ENCODE peak calls at places on chromosomes 11 and 22, in ten cellular contexts. S, F, R, W, J, P, U, K, I and G are unnamed samples. For H3K4me1, the result is how much of the 10 kb centered on the place peaks cover.

GRCh38 chr11:34997872-34998548 is 81.6 kb downstream of the PDHX start:
- DNase-seq in S (no peak), K (no peak), R (peak), W (peak), P (no peak), I (no peak), J (no peak), F (no peak), U (no peak), G (no peak)

GRCh38 chr22:35642305-35642741 is 5.9 kb upstream of the APOL6 start:
- DNase-seq in U (peak), F (no peak), S (no peak), R (no peak), I (no peak), J (no peak), K (no peak), W (no peak), P (no peak), G (no peak)

GRCh38 chr22:43205261-43205691 is 18.3 kb upstream of the TTLL12 start:
- DNase-seq in S (no peak), K (no peak), F (no peak), W (no peak), R (no peak), J (no peak), P (no peak), U (no peak), I (no peak), G (no peak)

GRCh38 chr11:119617343-119617713 is 111.7 kb downstream of the NECTIN1 start:
- DNase-seq in J (no peak), P (no peak), S (no peak), W (no peak), K (no peak), F (no peak), I (no peak), R (no peak), U (no peak), G (no peak)

GRCh38 chr22:30251661-30252226 is 5.2 kb upstream of the LIF start:
- DNase-seq in W (peak), K (no peak), J (no peak), S (no peak), R (peak), P (no peak), U (no peak), F (no peak), I (no peak), G (peak)

GRCh38 chr11:64661146-64661545 is 61.9 kb downstream of the NRXN2 start:
- DNase-seq in R (peak), K (no peak), I (no peak), P (no peak), U (no peak), J (no peak), S (no peak), F (peak), W (no peak), G (peak)

GRCh38 chr11:2588809-2589537 is 110.8 kb downstream of the KCNQ1OT1 start:
- DNase-seq in I (no peak), K (no peak), J (no peak), P (no peak), R (no peak), W (no peak), U (peak), F (peak), S (peak), G (peak)

GRCh38 chr11:30092518-30092917 is 75.7 kb upstream of the KCNA4 start:
- DNase-seq in K (no peak), P (no peak), W (no peak), I (no peak), U (no peak), J (no peak), R (no peak), F (no peak), S (no peak), G (no peak)

GRCh38 chr22:48398181-48398905 is 1429.3 kb downstream of the BRD1 start:
- DNase-seq in W (no peak), S (no peak), F (no peak), K (no peak), R (no peak), I (no peak), P (no peak), U (no peak), J (no peak), G (no peak)

GRCh38 chr22:50302041-50302541 is 5.4 kb downstream of the PLXNB2 start:
- DNase-seq in I (no peak), R (no peak), J (no peak), F (peak), U (no peak), P (no peak), W (no peak), S (peak), K (peak), G (no peak)

DNA sequence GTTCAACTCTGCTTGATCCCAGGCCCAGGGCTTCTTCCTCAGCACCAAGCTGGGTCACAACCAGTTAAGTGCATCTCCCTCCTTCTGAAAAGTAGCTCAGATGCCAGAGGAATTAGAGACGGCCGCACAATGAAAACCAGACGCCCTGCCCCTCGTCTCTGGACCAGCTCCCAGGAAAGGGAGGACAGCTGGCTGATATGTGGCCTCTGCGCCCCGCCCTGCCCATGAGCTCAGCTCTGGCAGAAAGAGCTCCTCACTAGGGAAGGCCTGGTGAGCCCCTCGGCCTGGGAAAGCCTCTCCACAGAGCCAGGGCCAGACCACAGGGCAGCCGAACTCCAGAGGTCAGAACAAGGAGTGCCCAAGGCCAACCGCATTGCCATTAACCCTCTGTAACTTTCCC is 18.1 kb upstream of the SCGB1A1 start:
- DNase-seq in U (peak), K (peak), I (no peak), F (peak), W (no peak), P (no peak), R (peak), S (peak), J (peak), G (peak)
- H3K4me1 ChIP-seq in U (under half), K (under half), I (under half), F (under half), W (under half), P (under half), R (under half), S (half or more), J (under half), G (under half)

GRCh38 chr11:114215428-114215827 is 80.8 kb upstream of the NNMT start:
- DNase-seq in K (no peak), S (no peak), U (no peak), R (no peak), W (no peak), I (no peak), P (no peak), J (no peak), F (no peak), G (no peak)
- H3K4me1 ChIP-seq in K (under half), S (under half), U (half or more), R (under half), W (under half), I (under half), P (under half), J (under half), F (half or more), G (under half)

GRCh38 chr22:16972311-16972710 is 35.7 kb downstream of the GAB4 start:
- DNase-seq in K (no peak), F (no peak), I (no peak), J (no peak), U (no peak), R (no peak), S (no peak), P (no peak), W (no peak), G (no peak)

GRCh38 chr22:16967453-16968217 is 40.4 kb downstream of the GAB4 start:
- DNase-seq in U (no peak), P (no peak), J (no peak), F (no peak), K (no peak), S (no peak), R (no peak), W (no peak), I (no peak), G (no peak)

GRCh38 chr22:16970446-16970845 is 37.6 kb downstream of the GAB4 start:
- DNase-seq in U (no peak), I (no peak), R (no peak), F (no peak), W (no peak), P (no peak), K (no peak), S (no peak), J (no peak), G (no peak)

GRCh38 chr22:16968218-16968595 is 39.8 kb downstream of the GAB4 start:
- DNase-seq in K (no peak), P (no peak), I (no peak), W (no peak), F (no peak), U (no peak), J (no peak), S (no peak), R (no peak), G (no peak)

DNA sequence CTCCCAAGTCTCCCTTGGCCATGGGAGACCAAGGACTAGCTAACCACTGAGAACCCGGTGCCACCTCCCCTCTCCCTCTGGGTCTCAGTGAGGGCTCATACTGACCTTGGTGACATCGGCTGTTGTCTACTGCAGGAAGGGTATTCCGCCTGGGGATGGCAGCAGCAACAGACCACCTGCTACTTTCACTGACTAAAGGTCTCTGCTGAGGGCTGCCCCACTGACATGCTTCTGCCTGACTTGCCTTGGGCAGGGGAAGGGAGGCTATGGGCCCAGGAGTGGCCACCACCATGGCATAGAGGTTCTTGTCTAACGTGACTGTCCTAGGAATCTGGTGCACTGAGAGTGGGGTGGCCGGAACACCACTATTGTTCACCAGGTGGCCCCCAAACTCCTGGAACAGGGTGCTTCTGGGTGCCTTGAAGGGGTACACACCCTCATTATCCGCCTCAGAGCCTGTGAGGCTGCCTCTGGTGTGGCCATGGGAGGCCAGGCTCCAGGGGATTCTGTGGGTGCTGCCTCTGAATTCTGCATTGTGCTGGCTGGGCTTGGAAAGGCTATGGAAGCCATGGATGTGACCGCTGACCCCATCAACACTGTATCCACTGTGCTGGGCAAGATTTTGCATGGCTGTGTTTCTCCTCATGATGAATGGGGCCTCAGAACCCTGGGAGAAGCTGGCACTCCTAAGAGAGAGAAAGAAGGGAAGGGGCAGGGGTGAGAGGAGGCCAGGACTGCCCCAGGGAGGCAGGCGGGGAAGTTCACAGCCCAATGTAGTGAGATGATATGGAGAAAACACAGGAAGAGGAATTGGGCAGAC is 38.3 kb downstream of the GAB4 start:
- DNase-seq in W (no peak), S (no peak), P (no peak), F (no peak), J (no peak), I (no peak), R (no peak), U (no peak), K (no peak), G (no peak)
- H3K4me1 ChIP-seq in W (under half), S (under half), P (under half), F (under half), J (under half), I (under half), R (under half), U (under half), K (under half), G (under half)

DNA sequence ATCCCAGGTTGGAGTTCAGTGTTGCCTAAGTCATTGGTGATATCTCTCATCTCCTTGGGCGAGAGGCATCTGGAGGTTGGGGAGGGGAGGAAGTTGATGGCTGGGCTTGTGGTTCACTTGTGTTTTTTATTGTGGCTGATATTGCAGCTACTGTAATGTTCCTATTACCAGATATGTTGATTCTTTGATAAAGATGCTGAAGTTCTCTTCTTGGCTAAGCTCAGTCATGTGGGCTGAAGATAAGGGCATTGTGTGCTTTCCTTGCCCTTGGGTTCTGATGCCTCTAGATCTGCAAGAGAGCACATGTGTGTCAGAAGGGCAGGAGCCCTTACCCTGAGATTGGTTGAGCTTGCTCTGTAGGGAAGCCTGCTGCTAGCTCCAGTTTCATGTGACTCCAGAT is 12.0 kb downstream of the STX3 start:
- DNase-seq in I (no peak), W (no peak), K (peak), S (no peak), P (no peak), U (no peak), R (peak), J (no peak), F (no peak), G (no peak)
- H3K4me1 ChIP-seq in I (under half), W (under half), K (under half), S (half or more), P (under half), U (under half), R (under half), J (under half), F (under half), G (under half)

DNA sequence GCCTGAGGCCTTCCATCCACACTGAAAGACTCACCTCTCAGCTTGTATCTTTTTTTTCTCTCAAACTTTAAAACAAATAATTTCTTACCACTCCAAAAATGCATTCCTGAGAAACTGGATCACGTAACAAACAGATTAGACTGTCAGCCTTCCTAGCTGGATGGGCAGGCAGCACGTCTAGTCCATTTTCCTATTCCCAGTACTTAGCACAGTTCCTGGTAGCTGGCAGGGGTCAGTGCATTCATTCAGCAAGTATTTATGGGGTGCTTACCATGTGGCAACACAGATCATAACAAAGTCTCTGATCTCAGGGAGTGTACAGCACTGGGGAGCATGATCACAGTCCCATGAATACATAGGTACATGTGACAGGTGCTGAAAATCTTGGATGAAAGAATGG is 89.6 kb downstream of the UBASH3B start:
- DNase-seq in W (no peak), R (no peak), K (no peak), I (no peak), J (no peak), P (no peak), U (no peak), S (no peak), F (no peak), G (no peak)
- H3K4me1 ChIP-seq in W (under half), R (under half), K (under half), I (under half), J (under half), P (under half), U (under half), S (under half), F (under half), G (under half)

DNA sequence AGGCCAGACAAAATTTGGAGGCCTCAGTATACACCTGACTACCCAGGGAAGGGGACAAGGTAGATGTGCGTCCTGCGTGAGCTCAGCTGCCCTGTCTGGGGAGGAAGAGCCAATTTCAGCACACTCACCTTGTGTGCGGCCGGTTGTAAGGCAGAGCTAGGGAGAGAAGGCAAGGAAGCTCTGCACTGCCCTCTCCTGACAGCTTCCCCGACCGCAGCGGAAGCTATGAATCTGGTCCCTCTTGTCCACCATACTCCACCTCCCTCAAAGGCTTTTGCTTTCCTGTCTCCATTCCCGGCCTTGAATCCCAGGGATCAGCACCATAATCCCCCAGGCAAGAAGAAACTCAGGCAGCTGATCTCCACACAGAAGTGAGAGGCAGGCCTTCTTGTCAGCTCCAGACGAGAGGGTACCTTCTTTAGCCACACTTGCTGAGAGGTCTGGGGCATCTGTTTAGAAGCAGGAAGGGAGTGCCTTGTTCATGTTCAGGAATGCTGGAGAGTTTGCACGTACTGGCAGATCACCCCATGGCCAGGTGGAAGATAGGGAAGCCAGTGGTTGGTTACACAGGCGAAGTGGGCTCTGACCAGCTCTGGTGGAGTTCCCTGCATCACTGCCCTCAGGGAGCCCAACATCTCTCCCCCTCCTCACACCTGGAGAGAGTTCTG is 62.5 kb downstream of the FEZ1 start:
- DNase-seq in I (peak), R (peak), S (no peak), K (peak), W (no peak), U (peak), F (peak), J (no peak), P (peak), G (no peak)
- H3K4me1 ChIP-seq in I (under half), R (under half), S (under half), K (under half), W (under half), U (under half), F (under half), J (under half), P (under half), G (under half)

GRCh38 chr11:8785998-8786397 is 103.4 kb downstream of the RPL27A start:
- DNase-seq in J (no peak), P (no peak), F (no peak), W (no peak), I (no peak), K (no peak), R (no peak), S (no peak), U (no peak), G (no peak)
- H3K4me1 ChIP-seq in J (under half), P (under half), F (under half), W (under half), I (under half), K (under half), R (under half), S (under half), U (under half), G (under half)

DNA sequence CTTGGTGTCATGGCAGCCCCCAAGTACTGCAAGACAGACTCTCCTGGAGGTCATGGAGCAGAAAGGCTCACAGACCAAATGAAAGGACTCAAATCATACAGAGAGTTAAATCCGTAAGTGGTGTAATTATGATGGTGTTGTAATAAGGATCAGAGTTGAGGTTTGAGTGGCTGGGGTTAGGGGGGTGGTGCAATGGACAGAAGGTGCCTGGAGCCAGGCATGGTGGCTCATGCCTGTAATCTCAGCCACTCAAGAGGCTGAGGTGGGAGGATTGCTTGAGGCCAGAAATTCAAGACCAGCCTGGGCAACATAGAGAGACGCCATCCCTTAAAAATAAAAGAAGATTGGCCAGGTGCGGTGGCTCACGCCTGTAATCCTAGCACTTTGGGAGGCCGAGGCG is 18.7 kb downstream of the ART5 start:
- DNase-seq in S (peak), K (no peak), U (no peak), R (no peak), I (no peak), W (no peak), J (no peak), P (no peak), F (no peak), G (no peak)
- H3K4me1 ChIP-seq in S (under half), K (under half), U (under half), R (under half), I (under half), W (under half), J (under half), P (under half), F (under half), G (under half)